ENCODE peak calls at places on chromosomes 4 and X, in five cellular contexts. S, D, C, M and L are unnamed samples.

GRCh38 chrX:130756233-130756632 is 146.8 kb downstream of the ENOX2 start:
- DNase-seq in M (no peak), D (no peak), C (no peak), S (no peak), L (no peak)

GRCh38 chrX:132676102-132676501 is 187.3 kb upstream of the MBNL3 start:
- DNase-seq in C (no peak), M (no peak), D (no peak), S (no peak), L (no peak)

GRCh38 chr4:18533262-18533775 is 511.8 kb upstream of the LCORL start:
- DNase-seq in C (no peak), M (no peak), S (no peak), D (no peak), L (no peak)

GRCh38 chr4:168569909-168570276 is 73.0 kb downstream of the PALLD start:
- DNase-seq in D (no peak), C (no peak), M (no peak), S (no peak), L (no peak)

GRCh38 chrX:40402771-40403533 is 177.8 kb upstream of the ATP6AP2 start:
- DNase-seq in C (no peak), S (no peak), D (peak), M (peak), L (no peak)

GRCh38 chrX:39645059-39645895 is 452.5 kb downstream of the BCOR start:
- DNase-seq in M (peak), C (peak), D (no peak), S (no peak), L (no peak)

GRCh38 chr4:19659131-19659530 is 592.6 kb upstream of the SLIT2 start:
- DNase-seq in D (peak), S (no peak), C (no peak), M (no peak), L (peak)

GRCh38 chr4:107392380-107392779 is 327.7 kb downstream of the PAPSS1 start:
- DNase-seq in M (no peak), D (no peak), C (no peak), S (no peak), L (no peak)

GRCh38 chr4:54093609-54094240 is 6.2 kb upstream of the GSX2 start:
- DNase-seq in D (no peak), C (no peak), M (no peak), S (no peak), L (no peak)

GRCh38 chr4:129468624-129469023 is 372.7 kb downstream of the C4orf33 start:
- DNase-seq in D (no peak), C (no peak), S (no peak), M (no peak), L (no peak)

GRCh38 chr4:94976371-94977011 is 218.7 kb downstream of the BMPR1B start:
- DNase-seq in M (no peak), S (no peak), D (no peak), C (no peak), L (no peak)

GRCh38 chr4:98794565-98795205 is 134.2 kb downstream of the EIF4E start:
- DNase-seq in D (peak), M (peak), S (no peak), C (no peak), L (peak)

GRCh38 chr4:152516156-152516555 is 19.7 kb downstream of the FBXW7 start:
- DNase-seq in S (no peak), C (no peak), D (no peak), M (no peak), L (no peak)

GRCh38 chr4:155526452-155527169 is 140.0 kb upstream of the GUCY1A1 start:
- DNase-seq in S (no peak), D (no peak), M (no peak), C (no peak), L (no peak)

GRCh38 chr4:8239661-8240060 is 29.9 kb upstream of the HTRA3 start:
- DNase-seq in D (no peak), C (no peak), M (no peak), S (no peak), L (no peak)

GRCh38 chrX:152824841-152825374 is 5.6 kb downstream of the CETN2 start:
- DNase-seq in S (no peak), M (no peak), C (no peak), D (no peak), L (no peak)

GRCh38 chrX:19924285-19924684 is 36.9 kb upstream of the SH3KBP1 start:
- DNase-seq in S (peak), D (no peak), C (no peak), M (no peak), L (no peak)

GRCh38 chrX:48477960-48478755 is 2.2 kb downstream of the FTSJ1 start:
- DNase-seq in C (no peak), S (no peak), M (no peak), D (no peak), L (no peak)
- H3K4me3 ChIP-seq in C (no peak), S (no peak), M (no peak), D (no peak), L (no peak)

GRCh38 chr4:173174184-173175156 is 5.9 kb downstream of the GALNT7 start:
- DNase-seq in C (no peak), D (no peak), M (no peak), S (no peak), L (no peak)

GRCh38 chr4:173176010-173176409 is 7.4 kb downstream of the GALNT7 start:
- DNase-seq in C (no peak), S (no peak), M (no peak), D (no peak), L (no peak)

GRCh38 chr4:173178144-173178543 is 9.5 kb downstream of the GALNT7 start:
- DNase-seq in C (no peak), S (no peak), M (no peak), D (no peak), L (no peak)

GRCh38 chr4:173181769-173182374 is 13.3 kb downstream of the GALNT7 start:
- DNase-seq in M (peak), D (no peak), S (no peak), C (no peak), L (peak)

GRCh38 chr4:173177232-173177631 is 8.6 kb downstream of the GALNT7 start:
- DNase-seq in C (no peak), M (no peak), D (no peak), S (no peak), L (no peak)
- TF ChIP-seq CTCF in C (no peak), M (no peak), D (no peak), S (no peak), L (no peak)

GRCh38 chrX:135420831-135421230 is 913 bp upstream of the SMIM10L2A start:
- DNase-seq in S (no peak), M (no peak), C (no peak), D (no peak), L (no peak)

GRCh38 chrX:135424469-135424868 is 2.7 kb downstream of the SMIM10L2A start:
- DNase-seq in D (no peak), M (no peak), S (no peak), C (no peak), L (no peak)

GRCh38 chrX:135421537-135421931 is 210 bp upstream of the SMIM10L2A start:
- DNase-seq in M (no peak), C (peak), S (peak), D (peak), L (no peak)

GRCh38 chrX:135425026-135425425 is 3.3 kb downstream of the SMIM10L2A start:
- DNase-seq in S (no peak), C (no peak), M (no peak), D (no peak), L (no peak)

GRCh38 chrX:135421932-135422809 is at the start of gene SMIM10L2A:
- DNase-seq in D (no peak), C (no peak), S (no peak), M (no peak), L (no peak)
- H3K4me3 ChIP-seq in D (peak), C (peak), S (peak), M (peak), L (peak)

GRCh38 chr4:163554870-163555465 is 60.5 kb downstream of the TMA16 start:
- DNase-seq in C (no peak), M (no peak), S (peak), D (no peak), L (no peak)
- TF ChIP-seq CTCF in C (peak), M (peak), S (peak), D (peak), L (peak)

DNA sequence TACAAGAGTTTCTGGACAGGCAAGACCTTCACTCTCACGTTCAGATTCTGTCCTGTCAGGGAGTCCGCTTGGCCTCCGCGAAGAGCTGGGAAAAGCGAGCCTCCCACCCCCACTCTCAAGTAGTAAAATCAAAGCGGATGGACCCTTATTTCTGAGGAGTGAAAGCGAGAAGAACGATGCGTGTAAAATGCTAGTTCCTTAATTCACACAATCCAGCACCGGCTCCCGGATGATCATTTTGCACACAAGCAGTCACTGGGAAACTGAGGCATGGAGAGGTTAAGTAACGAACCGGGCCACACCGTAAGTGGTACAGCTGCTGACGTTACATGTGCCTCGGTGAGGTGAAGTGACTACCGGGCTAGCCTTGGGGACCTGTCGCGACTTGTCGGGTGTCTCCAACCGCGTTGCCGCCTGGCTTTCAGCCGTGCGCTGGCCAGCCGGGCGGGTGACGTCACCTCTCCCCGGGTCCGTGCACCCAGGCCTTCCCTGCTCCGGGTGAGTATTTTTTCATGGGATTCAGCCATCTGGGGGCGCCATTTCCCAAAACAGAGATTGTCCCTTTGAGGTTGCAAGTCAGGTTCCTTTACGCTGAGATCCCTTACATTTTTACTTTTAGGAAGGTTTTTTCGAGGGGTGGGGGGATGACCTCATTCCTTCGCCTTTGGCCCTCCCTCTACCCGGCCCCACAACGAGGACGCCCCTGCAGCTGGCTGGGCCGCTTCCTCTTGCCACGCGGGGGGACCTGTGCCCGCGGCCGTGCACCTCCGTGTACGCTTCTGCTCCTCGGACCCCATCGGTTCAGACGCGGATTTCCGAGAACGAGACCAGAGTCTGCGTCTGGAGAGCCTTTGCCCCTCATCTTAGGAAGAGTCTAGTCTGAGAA is 3.4 kb upstream of the SFRP2 start:
- DNase-seq in M (no peak), D (no peak), C (no peak), S (no peak), L (peak)
- H3K4me3 ChIP-seq in M (no peak), D (peak), C (peak), S (no peak), L (peak)

DNA sequence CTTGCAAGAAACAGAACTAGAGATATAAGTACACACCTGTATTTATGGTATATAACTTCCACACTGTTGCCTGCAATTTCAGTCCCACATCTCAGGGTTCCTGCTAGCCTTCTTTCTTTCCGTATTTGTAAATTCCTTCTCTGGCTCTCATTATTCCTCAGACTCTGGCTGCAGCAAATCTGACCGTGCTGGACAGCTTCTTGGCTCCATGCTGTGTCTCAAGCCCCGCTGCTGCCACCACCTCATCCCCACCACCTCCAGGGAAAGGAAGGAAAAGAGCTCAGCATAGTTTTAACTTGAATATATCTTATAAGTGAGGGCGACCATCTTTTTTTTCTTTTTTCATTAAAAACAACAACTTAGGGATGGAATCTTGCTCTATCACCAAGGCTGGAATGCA is 155.6 kb upstream of the CXCL13 start:
- DNase-seq in D (no peak), M (no peak), S (no peak), C (no peak), L (no peak)
- TF ChIP-seq CTCF in D (no peak), M (no peak), S (no peak), C (no peak), L (no peak)

GRCh38 chr4:143701365-143701764 is 890 bp upstream of the FREM3 start:
- DNase-seq in D (no peak), M (no peak), C (no peak), S (peak), L (no peak)
- H3K4me3 ChIP-seq in D (no peak), M (no peak), C (peak), S (peak), L (no peak)

GRCh38 chrX:124328765-124329164 is 3.7 kb upstream of the TEX13D start:
- DNase-seq in C (no peak), D (peak), M (no peak), S (no peak), L (peak)
- TF ChIP-seq CTCF in C (no peak), D (no peak), M (no peak), S (no peak), L (no peak)

DNA sequence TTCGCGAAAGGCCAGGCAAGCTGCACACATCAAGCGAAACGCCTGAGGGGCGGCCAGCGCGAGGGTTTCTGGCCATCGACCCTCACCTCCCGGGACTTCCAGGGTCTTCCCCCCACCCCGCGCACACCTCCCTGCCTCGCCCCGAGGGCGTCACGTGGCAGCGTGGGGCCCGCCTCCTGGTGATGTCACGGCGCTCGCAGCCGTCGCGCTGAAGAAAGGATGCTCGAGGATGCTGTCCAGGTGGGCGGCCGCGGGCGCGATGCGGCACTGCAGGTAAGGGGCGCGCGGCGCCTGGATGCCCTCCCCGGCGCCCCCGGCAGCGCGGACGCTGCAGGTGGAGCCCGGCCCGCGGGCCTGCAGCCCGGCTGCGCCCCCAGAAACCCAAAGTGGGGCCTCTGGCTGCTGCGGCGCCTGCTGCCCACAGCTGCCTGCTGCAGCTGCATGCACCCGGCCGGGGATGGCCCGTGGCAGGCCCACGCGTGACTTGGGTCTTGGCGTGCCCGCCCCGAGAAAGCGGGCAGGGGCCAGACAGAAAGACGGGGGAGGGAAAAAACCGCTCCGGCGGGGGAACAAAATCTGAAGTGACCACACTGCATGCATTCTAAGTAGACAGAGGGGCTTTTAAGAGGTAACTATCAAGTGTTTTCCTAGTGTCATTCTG is 1.6 kb downstream of the CLCN4 start:
- DNase-seq in M (no peak), D (no peak), S (no peak), C (no peak), L (no peak)
- H3K4me3 ChIP-seq in M (peak), D (peak), S (no peak), C (peak), L (peak)